ENCODE peak calls at places on chromosomes 16 and 17, in nine cellular contexts. One of them, this sample, is unnamed.

GRCh38 chr17:60671482-60671881 is 6.2 kb upstream of the BCAS3 start:
- DNase-seq in body of pancreas: no peak
- DNase-seq in mucosa of descending colon: no peak
- DNase-seq in breast epithelium: no peak
- DNase-seq in left ventricle myocardium inferior: no peak
- DNase-seq in stomach: no peak
- DNase-seq in fibroblast of lung: no peak
- DNase-seq in A549: peak; percentile 11
- DNase-seq in uterus: no peak
- DNase-seq in this sample: no peak

GRCh38 chr16:75273054-75273925 is 21.9 kb upstream of the BCAR1 start:
- DNase-seq in body of pancreas: no peak
- DNase-seq in mucosa of descending colon: no peak
- DNase-seq in breast epithelium: no peak
- DNase-seq in left ventricle myocardium inferior: no peak
- DNase-seq in stomach: no peak
- DNase-seq in fibroblast of lung: peak; percentile 73
- DNase-seq in A549: no peak
- DNase-seq in uterus: no peak
- DNase-seq in this sample: no peak

GRCh38 chr16:88936008-88936912 is 40.7 kb downstream of the CBFA2T3 start:
- DNase-seq in body of pancreas: no peak
- DNase-seq in mucosa of descending colon: peak; percentile 80
- DNase-seq in breast epithelium: no peak
- DNase-seq in left ventricle myocardium inferior: peak; percentile 56
- DNase-seq in stomach: no peak
- DNase-seq in fibroblast of lung: no peak
- DNase-seq in A549: no peak
- DNase-seq in uterus: no peak
- DNase-seq in this sample: no peak

GRCh38 chr17:81230043-81230820 is 7.5 kb upstream of the CEP131 start:
- DNase-seq in body of pancreas: no peak
- DNase-seq in mucosa of descending colon: no peak
- DNase-seq in breast epithelium: no peak
- DNase-seq in left ventricle myocardium inferior: no peak
- DNase-seq in stomach: no peak
- DNase-seq in fibroblast of lung: no peak
- DNase-seq in A549: peak; percentile 56
- DNase-seq in uterus: no peak
- DNase-seq in this sample: no peak

GRCh38 chr16:68081796-68082567 is 3.2 kb upstream of the NFATC3 start:
- DNase-seq in body of pancreas: no peak
- DNase-seq in mucosa of descending colon: no peak
- DNase-seq in breast epithelium: no peak
- DNase-seq in left ventricle myocardium inferior: no peak
- DNase-seq in stomach: no peak
- DNase-seq in fibroblast of lung: no peak
- DNase-seq in A549: no peak
- DNase-seq in uterus: no peak
- DNase-seq in this sample: no peak

GRCh38 chr16:88020513-88020885 is 69.3 kb downstream of the BANP start:
- DNase-seq in body of pancreas: no peak
- DNase-seq in mucosa of descending colon: peak; percentile 5
- DNase-seq in breast epithelium: peak; percentile 37
- DNase-seq in left ventricle myocardium inferior: no peak
- DNase-seq in stomach: no peak
- DNase-seq in fibroblast of lung: no peak
- DNase-seq in A549: no peak
- DNase-seq in uterus: no peak
- DNase-seq in this sample: no peak

GRCh38 chr16:56609463-56609921 is 1.1 kb downstream of the MT2A start:
- DNase-seq in body of pancreas: peak; percentile 62
- DNase-seq in mucosa of descending colon: peak; percentile 52
- DNase-seq in breast epithelium: no peak
- DNase-seq in left ventricle myocardium inferior: no peak
- DNase-seq in stomach: peak; percentile 81
- DNase-seq in fibroblast of lung: peak; percentile 85
- DNase-seq in A549: peak; percentile 53
- DNase-seq in uterus: no peak
- DNase-seq in this sample: peak; percentile 64

GRCh38 chr16:15576960-15577958 is 65.7 kb downstream of the MARF1 start:
- DNase-seq in body of pancreas: no peak
- DNase-seq in mucosa of descending colon: peak; percentile 95
- DNase-seq in breast epithelium: peak; percentile 85
- DNase-seq in left ventricle myocardium inferior: no peak
- DNase-seq in stomach: peak; percentile 50
- DNase-seq in fibroblast of lung: no peak
- DNase-seq in A549: no peak
- DNase-seq in uterus: no peak
- DNase-seq in this sample: peak; percentile 95

GRCh38 chr17:28117304-28117703 is 74.8 kb downstream of the NLK start:
- DNase-seq in body of pancreas: no peak
- DNase-seq in mucosa of descending colon: no peak
- DNase-seq in breast epithelium: no peak
- DNase-seq in left ventricle myocardium inferior: no peak
- DNase-seq in stomach: no peak
- DNase-seq in fibroblast of lung: no peak
- DNase-seq in A549: no peak
- DNase-seq in uterus: no peak
- DNase-seq in this sample: no peak

GRCh38 chr16:80971814-80972213 is 34.9 kb downstream of the CMC2 start:
- DNase-seq in body of pancreas: no peak
- DNase-seq in mucosa of descending colon: no peak
- DNase-seq in breast epithelium: no peak
- DNase-seq in left ventricle myocardium inferior: no peak
- DNase-seq in stomach: no peak
- DNase-seq in fibroblast of lung: no peak
- DNase-seq in A549: no peak
- DNase-seq in uterus: no peak
- DNase-seq in this sample: no peak

GRCh38 chr17:40122944-40123810 is 1.4 kb downstream of the MSL1 start:
- DNase-seq in body of pancreas: peak; percentile 63
- DNase-seq in mucosa of descending colon: peak; percentile 68
- DNase-seq in breast epithelium: no peak
- DNase-seq in left ventricle myocardium inferior: peak; percentile 45
- DNase-seq in stomach: no peak
- DNase-seq in fibroblast of lung: peak; percentile 37
- DNase-seq in A549: peak; percentile 72
- DNase-seq in uterus: peak; percentile 60
- DNase-seq in this sample: peak; percentile 74

GRCh38 chr17:742147-742793 is 9.8 kb downstream of the GEMIN4 start:
- DNase-seq in body of pancreas: no peak
- DNase-seq in mucosa of descending colon: no peak
- DNase-seq in breast epithelium: no peak
- DNase-seq in left ventricle myocardium inferior: no peak
- DNase-seq in stomach: no peak
- DNase-seq in fibroblast of lung: no peak
- DNase-seq in A549: no peak
- DNase-seq in uterus: no peak
- DNase-seq in this sample: no peak
- H3K9me3 ChIP-seq in body of pancreas: no peaks in the 10 kb centered on the region
- H3K9me3 ChIP-seq in mucosa of descending colon: no peaks in the 10 kb centered on the region
- H3K9me3 ChIP-seq in breast epithelium: no peaks in the 10 kb centered on the region
- H3K9me3 ChIP-seq in left ventricle myocardium inferior: no peaks in the 10 kb centered on the region
- H3K9me3 ChIP-seq in stomach: no peaks in the 10 kb centered on the region
- H3K9me3 ChIP-seq in fibroblast of lung: no peaks in the 10 kb centered on the region
- H3K9me3 ChIP-seq in A549: no peaks in the 10 kb centered on the region
- H3K9me3 ChIP-seq in uterus: no peaks in the 10 kb centered on the region
- H3K9me3 ChIP-seq in this sample: no peaks in the 10 kb centered on the region

GRCh38 chr16:10922328-10923145 is 19.7 kb downstream of the DEXI start:
- DNase-seq in body of pancreas: no peak
- DNase-seq in mucosa of descending colon: no peak
- DNase-seq in breast epithelium: no peak
- DNase-seq in left ventricle myocardium inferior: peak; percentile 86
- DNase-seq in stomach: no peak
- DNase-seq in fibroblast of lung: peak; percentile 57
- DNase-seq in A549: no peak
- DNase-seq in uterus: no peak
- DNase-seq in this sample: peak; percentile 40
- TF ChIP-seq CTCF in body of pancreas: no peak
- TF ChIP-seq CTCF in mucosa of descending colon: no peak
- TF ChIP-seq CTCF in breast epithelium: no peak
- TF ChIP-seq CTCF in left ventricle myocardium inferior: peak; percentile 9
- TF ChIP-seq CTCF in stomach: no peak
- TF ChIP-seq CTCF in fibroblast of lung: no peak
- TF ChIP-seq CTCF in A549: no peak
- TF ChIP-seq CTCF in uterus: no peak
- TF ChIP-seq CTCF in this sample: no peak

GRCh38 chr17:74432484-74433391 is 850 bp downstream of the GPRC5C start:
- DNase-seq in body of pancreas: no peak
- DNase-seq in mucosa of descending colon: peak; percentile 50
- DNase-seq in breast epithelium: no peak
- DNase-seq in left ventricle myocardium inferior: no peak
- DNase-seq in stomach: no peak
- DNase-seq in fibroblast of lung: no peak
- DNase-seq in A549: no peak
- DNase-seq in uterus: no peak
- DNase-seq in this sample: no peak
- H3K4me3 ChIP-seq in body of pancreas: peak overlapping the region; percentile 50
- H3K4me3 ChIP-seq in mucosa of descending colon: peak overlapping the region; percentile 72
- H3K4me3 ChIP-seq in breast epithelium: peak overlapping the region; percentile 50
- H3K4me3 ChIP-seq in left ventricle myocardium inferior: peak overlapping the region; percentile 73
- H3K4me3 ChIP-seq in stomach: peak overlapping the region; percentile 78
- H3K4me3 ChIP-seq in fibroblast of lung: no peak overlapping the region
- H3K4me3 ChIP-seq in A549: peak overlapping the region; percentile 78
- H3K4me3 ChIP-seq in uterus: peak overlapping the region; percentile 41
- H3K4me3 ChIP-seq in this sample: no peak overlapping the region

DNA sequence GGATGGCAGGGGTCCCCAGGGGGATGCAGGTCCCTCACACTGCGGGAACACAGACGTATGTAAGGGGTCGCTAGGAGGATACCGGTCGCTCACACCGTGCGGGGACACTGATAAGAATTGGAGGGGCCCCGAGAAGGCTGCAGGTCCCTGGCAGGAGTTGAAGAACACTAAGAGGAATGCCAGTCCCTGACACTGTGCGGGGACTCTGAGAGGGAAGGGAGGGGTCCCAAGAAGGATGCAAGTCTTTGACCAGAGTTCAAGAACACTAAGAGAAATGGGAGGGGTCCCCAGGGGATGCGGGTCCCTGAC is 510 bp downstream of the ERCC4 start:
- DNase-seq in body of pancreas: no peak
- DNase-seq in mucosa of descending colon: no peak
- DNase-seq in breast epithelium: no peak
- DNase-seq in left ventricle myocardium inferior: no peak
- DNase-seq in stomach: no peak
- DNase-seq in fibroblast of lung: no peak
- DNase-seq in A549: no peak
- DNase-seq in uterus: no peak
- DNase-seq in this sample: no peak
- H3K9me3 ChIP-seq in body of pancreas: no peaks in the 10 kb centered on the region
- H3K9me3 ChIP-seq in mucosa of descending colon: no peaks in the 10 kb centered on the region
- H3K9me3 ChIP-seq in breast epithelium: no peaks in the 10 kb centered on the region
- H3K9me3 ChIP-seq in left ventricle myocardium inferior: no peaks in the 10 kb centered on the region
- H3K9me3 ChIP-seq in stomach: no peaks in the 10 kb centered on the region
- H3K9me3 ChIP-seq in fibroblast of lung: no peaks in the 10 kb centered on the region
- H3K9me3 ChIP-seq in A549: no peaks in the 10 kb centered on the region
- H3K9me3 ChIP-seq in uterus: no peaks in the 10 kb centered on the region
- H3K9me3 ChIP-seq in this sample: no peaks in the 10 kb centered on the region

GRCh38 chr17:36068524-36068923 is 4.5 kb downstream of the CCL18 start:
- DNase-seq in body of pancreas: no peak
- DNase-seq in mucosa of descending colon: no peak
- DNase-seq in breast epithelium: no peak
- DNase-seq in left ventricle myocardium inferior: no peak
- DNase-seq in stomach: no peak
- DNase-seq in fibroblast of lung: no peak
- DNase-seq in A549: no peak
- DNase-seq in uterus: no peak
- DNase-seq in this sample: no peak

GRCh38 chr17:36072431-36073121 is 8.5 kb downstream of the CCL18 start:
- DNase-seq in body of pancreas: peak; percentile 55
- DNase-seq in mucosa of descending colon: peak; percentile 57
- DNase-seq in breast epithelium: no peak
- DNase-seq in left ventricle myocardium inferior: no peak
- DNase-seq in stomach: peak; percentile 62
- DNase-seq in fibroblast of lung: peak; percentile 2
- DNase-seq in A549: peak; percentile 52
- DNase-seq in uterus: peak; percentile 22
- DNase-seq in this sample: peak; percentile 77

GRCh38 chr17:36074365-36074764 is 10.3 kb downstream of the CCL18 start:
- DNase-seq in body of pancreas: no peak
- DNase-seq in mucosa of descending colon: no peak
- DNase-seq in breast epithelium: no peak
- DNase-seq in left ventricle myocardium inferior: no peak
- DNase-seq in stomach: no peak
- DNase-seq in fibroblast of lung: no peak
- DNase-seq in A549: no peak
- DNase-seq in uterus: no peak
- DNase-seq in this sample: no peak

GRCh38 chr17:36069131-36069530 is 5.1 kb downstream of the CCL18 start:
- DNase-seq in body of pancreas: no peak
- DNase-seq in mucosa of descending colon: no peak
- DNase-seq in breast epithelium: no peak
- DNase-seq in left ventricle myocardium inferior: no peak
- DNase-seq in stomach: no peak
- DNase-seq in fibroblast of lung: no peak
- DNase-seq in A549: no peak
- DNase-seq in uterus: no peak
- DNase-seq in this sample: no peak

DNA sequence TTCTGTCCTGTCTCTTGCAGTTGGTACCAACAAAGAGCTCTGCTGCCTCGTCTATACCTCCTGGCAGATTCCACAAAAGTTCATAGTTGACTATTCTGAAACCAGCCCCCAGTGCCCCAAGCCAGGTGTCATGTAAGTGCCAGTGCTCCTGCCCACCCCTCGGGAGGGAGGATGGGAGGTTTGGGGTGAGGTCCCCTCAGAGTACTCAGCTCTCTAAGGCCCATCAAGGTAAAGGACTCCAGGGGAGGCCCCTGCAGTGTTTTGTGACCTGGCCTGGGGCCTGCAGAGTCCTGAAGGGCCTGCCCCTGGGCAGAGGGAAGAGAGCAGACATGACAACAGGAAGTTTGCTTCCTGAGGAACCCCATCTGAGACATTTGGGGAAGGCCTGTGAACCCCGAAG is 6.4 kb downstream of the CCL18 start:
- DNase-seq in body of pancreas: no peak
- DNase-seq in mucosa of descending colon: no peak
- DNase-seq in breast epithelium: no peak
- DNase-seq in left ventricle myocardium inferior: no peak
- DNase-seq in stomach: no peak
- DNase-seq in fibroblast of lung: no peak
- DNase-seq in A549: no peak
- DNase-seq in uterus: no peak
- DNase-seq in this sample: no peak
- TF ChIP-seq CTCF in body of pancreas: no peak
- TF ChIP-seq CTCF in mucosa of descending colon: no peak
- TF ChIP-seq CTCF in breast epithelium: no peak
- TF ChIP-seq CTCF in left ventricle myocardium inferior: no peak
- TF ChIP-seq CTCF in stomach: no peak
- TF ChIP-seq CTCF in fibroblast of lung: no peak
- TF ChIP-seq CTCF in A549: no peak
- TF ChIP-seq CTCF in uterus: no peak
- TF ChIP-seq CTCF in this sample: no peak

This sample was measured in BE2C.